ENCODE peak calls at places on chromosome 13, in nine cellular contexts. I is ovary, H is stomach, D is tibial nerve, Y is H1, W is A549, X is upper lobe of left lung, C is K562, G is sigmoid colon. V is an unnamed sample. For H3K4me1, the result is how much of the 10 kb centered on the place peaks cover.

GRCh38 chr13:93309886-93310520 is 83.4 kb downstream of the GPC6 start:
- DNase-seq in I (no peak), H (no peak), D (no peak), Y (no peak), W (no peak), X (no peak), C (no peak), G (no peak), V (no peak)

GRCh38 chr13:82292334-82292733 is 1589.9 kb downstream of the SLITRK1 start:
- DNase-seq in I (no peak), H (no peak), D (no peak), Y (no peak), W (no peak), X (no peak), C (no peak), G (no peak), V (no peak)

GRCh38 chr13:94435604-94436226 is 43.8 kb downstream of the DCT start:
- DNase-seq in I (no peak), H (no peak), D (no peak), Y (no peak), W (peak), X (no peak), C (peak), G (no peak), V (no peak)

GRCh38 chr13:88707652-88708051 is 1036.5 kb downstream of the SLITRK5 start:
- DNase-seq in I (no peak), H (no peak), D (no peak), Y (no peak), W (no peak), X (no peak), C (no peak), G (no peak), V (no peak)

GRCh38 chr13:35552172-35552844 is 75.8 kb upstream of the MAB21L1 start:
- DNase-seq in I (no peak), H (no peak), D (no peak), Y (no peak), W (no peak), X (no peak), C (no peak), G (no peak), V (no peak)

GRCh38 chr13:51519839-51520238 is 64.4 kb upstream of the WDFY2 start:
- DNase-seq in I (no peak), H (no peak), D (no peak), Y (no peak), W (no peak), X (no peak), C (no peak), G (no peak), V (no peak)

GRCh38 chr13:75417647-75418046 is 64.3 kb downstream of the TBC1D4 start:
- DNase-seq in I (no peak), H (no peak), D (no peak), Y (no peak), W (no peak), X (no peak), C (no peak), G (no peak), V (no peak)

GRCh38 chr13:95145587-95145986 is 155.7 kb downstream of the ABCC4 start:
- DNase-seq in I (no peak), H (no peak), D (no peak), Y (no peak), W (no peak), X (no peak), C (no peak), G (no peak), V (no peak)

GRCh38 chr13:107807306-107808073 is 407.8 kb downstream of the LIG4 start:
- DNase-seq in I (no peak), H (no peak), D (no peak), Y (no peak), W (no peak), X (no peak), C (no peak), G (no peak), V (no peak)

GRCh38 chr13:113410472-113411201 is 42.7 kb downstream of the ADPRHL1 start:
- DNase-seq in I (no peak), H (no peak), D (no peak), Y (no peak), W (peak), X (no peak), C (no peak), G (peak), V (no peak)

GRCh38 chr13:98495627-98496238 is 81.2 kb downstream of the STK24 start:
- DNase-seq in I (no peak), H (no peak), D (no peak), Y (no peak), W (no peak), X (no peak), C (no peak), G (no peak), V (no peak)

GRCh38 chr13:94169783-94170513 is 309.5 kb downstream of the DCT start:
- DNase-seq in I (no peak), H (no peak), D (no peak), Y (no peak), W (no peak), X (no peak), C (no peak), G (no peak), V (no peak)

GRCh38 chr13:45280751-45281634 is 60.0 kb downstream of the TPT1 start:
- DNase-seq in I (peak), H (peak), D (peak), Y (peak), W (peak), X (peak), C (peak), G (peak), V (no peak)

GRCh38 chr13:26186141-26186870 is 35.8 kb downstream of the RNF6 start:
- DNase-seq in I (peak), H (peak), D (peak), Y (peak), W (peak), X (peak), C (peak), G (peak), V (peak)
- TF ChIP-seq POLR2A in I (no peak), H (no peak), D (peak), Y (no peak), W (peak), X (no peak), C (peak), G (no peak), V (no peak)

GRCh38 chr13:22162889-22163288 is 492.0 kb downstream of the FGF9 start:
- DNase-seq in I (no peak), H (no peak), D (no peak), Y (no peak), W (no peak), X (no peak), C (no peak), G (no peak), V (no peak)

DNA sequence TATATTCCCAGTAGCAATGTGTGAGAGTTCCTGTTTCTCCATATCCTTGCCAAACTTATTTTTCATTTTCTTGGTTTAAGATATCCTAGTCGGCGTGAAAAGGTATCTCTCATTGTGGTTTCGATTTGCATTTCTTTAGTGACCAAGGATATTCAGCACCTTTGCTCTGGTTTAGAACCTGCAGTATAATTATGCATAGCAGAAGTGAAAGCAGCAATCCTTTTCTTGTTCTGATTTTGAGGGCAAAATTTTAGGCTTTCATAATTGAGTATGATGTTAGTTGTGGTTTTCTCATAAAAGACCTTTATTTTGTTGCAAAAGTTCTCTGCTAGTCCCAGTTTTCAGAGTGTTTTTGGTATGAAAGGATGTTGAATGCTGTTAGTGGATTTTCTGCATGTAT is 491.0 kb downstream of the FGF9 start:
- DNase-seq in I (no peak), H (no peak), D (no peak), Y (no peak), W (no peak), X (no peak), C (no peak), G (no peak), V (no peak)
- H3K4me1 ChIP-seq in I (under half), H (under half), D (under half), Y (under half), W (under half), X (under half), C (under half), G (under half), V (under half)

DNA sequence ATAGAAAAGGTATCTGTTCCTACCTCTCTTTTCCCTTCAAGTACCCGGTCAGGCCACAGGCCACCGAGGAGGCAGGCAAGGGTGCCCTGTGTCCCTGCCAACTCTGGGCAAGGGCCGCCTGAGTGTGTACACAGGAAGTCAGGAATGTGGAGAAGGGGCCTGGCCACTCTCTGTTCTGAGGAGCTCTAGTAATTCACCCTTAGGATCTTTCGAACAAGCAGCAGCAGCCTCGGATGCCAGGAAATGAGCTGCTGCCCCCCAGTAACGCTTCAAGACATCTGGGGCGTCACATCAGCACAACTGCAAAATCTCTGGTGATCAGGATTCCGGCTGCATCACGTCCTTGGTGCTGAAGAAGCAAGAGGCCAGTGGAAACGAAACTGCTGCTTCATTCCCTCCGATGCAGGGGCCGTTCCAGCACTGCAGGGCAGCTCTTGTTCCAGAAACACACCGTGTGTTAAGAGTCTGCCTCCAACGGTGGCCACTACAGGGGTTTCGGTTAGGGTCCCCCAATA is 2.0 kb downstream of the RAB20 start:
- DNase-seq in I (peak), H (peak), D (no peak), Y (no peak), W (no peak), X (peak), C (no peak), G (peak), V (no peak)
- TF ChIP-seq EP300 in I (no peak), H (no peak), D (no peak), Y (no peak), W (no peak), X (no peak), C (no peak), G (no peak), V (no peak)

GRCh38 chr13:50123862-50124535 is 108.8 kb downstream of the KCNRG start:
- DNase-seq in I (no peak), H (peak), D (peak), Y (peak), W (peak), X (peak), C (peak), G (peak), V (peak)
- TF ChIP-seq POLR2A in I (peak), H (peak), D (peak), Y (no peak), W (peak), X (peak), C (peak), G (peak), V (peak)

GRCh38 chr13:80830431-80830830 is 489.5 kb upstream of the SPRY2 start:
- DNase-seq in I (no peak), H (no peak), D (no peak), Y (no peak), W (no peak), X (no peak), C (no peak), G (no peak), V (no peak)
- H3K4me1 ChIP-seq in I (under half), H (under half), D (under half), Y (under half), W (under half), X (under half), C (under half), G (under half), V (under half)

GRCh38 chr13:97394542-97394941 is 39.4 kb upstream of the RAP2A start:
- DNase-seq in I (no peak), H (no peak), D (no peak), Y (no peak), W (no peak), X (no peak), C (no peak), G (no peak), V (no peak)

GRCh38 chr13:97392020-97392419 is 41.9 kb upstream of the RAP2A start:
- DNase-seq in I (no peak), H (no peak), D (no peak), Y (no peak), W (no peak), X (no peak), C (no peak), G (no peak), V (no peak)

GRCh38 chr13:97388385-97388784 is 45.6 kb upstream of the RAP2A start:
- DNase-seq in I (no peak), H (no peak), D (no peak), Y (no peak), W (no peak), X (no peak), C (no peak), G (no peak), V (no peak)

GRCh38 chr13:97387487-97388353 is 46.2 kb upstream of the RAP2A start:
- DNase-seq in I (no peak), H (no peak), D (no peak), Y (no peak), W (no peak), X (no peak), C (no peak), G (no peak), V (no peak)

GRCh38 chr13:97391201-97391600 is 42.8 kb upstream of the RAP2A start:
- DNase-seq in I (no peak), H (no peak), D (no peak), Y (no peak), W (no peak), X (no peak), C (no peak), G (no peak), V (no peak)
- TF ChIP-seq EP300 in I (no peak), H (no peak), D (no peak), Y (no peak), W (no peak), X (no peak), C (no peak), G (no peak), V (no peak)

GRCh38 chr13:43021926-43022670 is 1.3 kb upstream of the DNAJC15 start:
- DNase-seq in I (no peak), H (no peak), D (no peak), Y (no peak), W (no peak), X (no peak), C (no peak), G (no peak), V (no peak)

GRCh38 chr13:43016226-43016625 is 7.2 kb upstream of the DNAJC15 start:
- DNase-seq in I (no peak), H (no peak), D (no peak), Y (no peak), W (no peak), X (no peak), C (no peak), G (no peak), V (no peak)

GRCh38 chr13:43023244-43023931 is at the start of gene DNAJC15:
- DNase-seq in I (peak), H (peak), D (peak), Y (peak), W (no peak), X (peak), C (peak), G (peak), V (peak)

GRCh38 chr13:43020794-43021193 is 2.6 kb upstream of the DNAJC15 start:
- DNase-seq in I (no peak), H (no peak), D (no peak), Y (no peak), W (no peak), X (no peak), C (no peak), G (no peak), V (no peak)

DNA sequence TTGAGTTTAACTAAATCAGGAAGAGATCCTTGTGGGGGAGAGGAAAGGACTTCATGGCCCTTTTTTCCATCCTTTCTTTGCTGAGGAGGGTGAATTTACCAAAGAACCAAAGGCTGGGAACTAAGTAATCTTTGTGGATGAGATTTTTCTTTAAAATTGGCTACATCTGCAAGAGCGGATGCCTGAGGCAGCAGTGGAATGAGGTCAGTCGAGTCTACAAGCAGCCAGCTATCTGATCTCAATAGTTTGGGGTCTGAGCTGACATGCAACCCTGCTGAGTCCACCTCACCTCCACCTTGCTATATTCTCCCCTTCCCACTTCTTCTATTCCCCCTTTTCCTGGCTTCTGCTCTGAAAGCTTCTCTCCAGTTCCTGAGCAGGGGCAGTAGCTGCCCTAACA is 3.6 kb upstream of the DNAJC15 start:
- DNase-seq in I (no peak), H (no peak), D (no peak), Y (no peak), W (no peak), X (no peak), C (no peak), G (no peak), V (no peak)
- TF ChIP-seq POLR2A in I (no peak), H (no peak), D (no peak), Y (no peak), W (no peak), X (no peak), C (no peak), G (no peak), V (no peak)

DNA sequence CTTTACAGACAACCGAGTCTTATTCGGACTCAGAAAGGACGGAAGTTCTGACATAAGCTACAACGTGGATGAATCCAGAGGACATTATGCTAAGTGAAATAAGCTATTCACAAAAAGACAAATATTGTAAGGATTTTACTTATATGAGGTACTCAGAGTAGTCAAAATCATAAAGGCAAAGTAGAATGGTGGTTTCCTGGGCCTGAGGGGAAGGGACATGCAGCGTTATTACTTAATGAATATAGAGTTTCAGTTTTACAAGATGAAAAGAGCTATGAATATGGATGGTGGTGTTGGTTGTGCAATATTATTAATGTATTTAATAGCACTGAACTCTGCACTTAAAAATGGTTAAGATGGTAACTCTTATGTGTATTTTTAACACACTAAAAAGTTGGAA is 419.1 kb upstream of the SGCG start:
- DNase-seq in I (no peak), H (no peak), D (no peak), Y (no peak), W (no peak), X (no peak), C (no peak), G (no peak), V (no peak)
- H3K4me1 ChIP-seq in I (under half), H (under half), D (under half), Y (under half), W (under half), X (under half), C (under half), G (under half), V (under half)

GRCh38 chr13:87130401-87130800 is 540.8 kb upstream of the SLITRK5 start:
- DNase-seq in I (no peak), H (no peak), D (no peak), Y (no peak), W (no peak), X (no peak), C (no peak), G (no peak), V (no peak)
- TF ChIP-seq EP300 in I (no peak), H (no peak), D (no peak), Y (no peak), W (no peak), X (no peak), C (no peak), G (no peak), V (no peak)

DNA sequence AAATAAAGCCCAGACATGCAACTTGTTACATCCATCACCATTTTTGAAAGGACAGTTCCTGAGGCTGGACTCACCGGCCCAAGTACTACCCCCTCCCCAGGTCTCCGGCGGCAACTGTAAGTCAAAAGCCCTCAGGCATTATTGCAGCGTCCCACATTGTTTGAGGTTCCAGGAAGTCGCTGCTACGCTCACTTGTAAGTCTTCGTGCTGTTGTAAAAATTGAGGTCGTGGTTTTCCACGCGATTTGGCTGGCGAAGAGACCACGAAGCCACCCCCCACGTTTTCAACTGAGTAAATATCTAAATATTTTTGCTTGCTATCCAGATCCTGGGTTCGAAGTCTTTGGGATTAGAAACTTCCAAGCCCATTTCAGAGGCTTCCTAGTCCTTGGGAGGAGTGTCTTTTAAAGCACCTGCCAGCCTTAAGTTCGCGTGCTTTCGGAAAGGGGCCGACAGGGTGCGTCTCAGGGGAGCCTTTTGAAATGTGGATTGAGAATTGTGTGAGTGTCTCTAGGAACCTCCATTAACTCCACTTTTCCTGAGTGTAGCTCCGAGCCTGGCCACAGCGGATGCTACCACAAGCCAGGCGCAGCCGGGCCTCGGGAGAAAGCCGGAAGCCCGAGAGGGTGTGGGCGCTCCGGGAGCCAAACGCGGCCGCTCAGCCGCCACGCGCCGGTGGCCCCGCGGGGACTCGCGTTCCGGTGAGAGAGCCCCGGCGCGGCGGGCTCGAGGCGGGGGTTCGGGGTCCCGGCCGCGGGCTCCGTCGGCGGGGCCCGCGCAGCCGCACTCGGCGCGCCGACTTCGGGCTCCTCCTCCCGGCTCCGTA is at the start of gene FNDC3A:
- DNase-seq in I (peak), H (peak), D (no peak), Y (no peak), W (peak), X (peak), C (peak), G (peak), V (peak)
- TF ChIP-seq POLR2A in I (no peak), H (no peak), D (peak), Y (peak), W (no peak), X (peak), C (no peak), G (no peak), V (no peak)